ENCODE peak calls at places on chromosomes 12 and 14, in seven cellular contexts. G is trophoblast cell, C is H9, W is mesendoderm, T is neuronal stem cell, Q is mesenchymal stem cell, I is H1. F is an unnamed sample.
A peak's percentile ranks its signal among the peaks of the same experiment; 100 is the strongest.

GRCh38 chr12:55736780-55737580 is 5.9 kb upstream of the GDF11 start:
- DNase-seq in G (peak; percentile 80), C (peak; percentile 98), W (peak; percentile 98), T (no peak), Q (peak; percentile 68), I (peak; percentile 93), F (peak; percentile 66)

GRCh38 chr12:131195796-131196195 is 242.1 kb downstream of the ADGRD1 start:
- DNase-seq in G (no peak), C (peak; percentile 12), W (no peak), T (no peak), Q (no peak), I (no peak), F (no peak)

GRCh38 chr12:80352476-80352875 is 91.6 kb upstream of the PTPRQ start:
- DNase-seq in G (no peak), C (no peak), W (peak; percentile 11), T (no peak), Q (peak; percentile 19), I (no peak), F (peak; percentile 4)

GRCh38 chr14:83120187-83120586 is 1586.5 kb upstream of the SEL1L start:
- DNase-seq in G (no peak), C (no peak), W (no peak), T (no peak), Q (no peak), I (no peak), F (peak; percentile 34)

GRCh38 chr14:54026671-54027070 is 70.0 kb upstream of the BMP4 start:
- DNase-seq in G (no peak), C (no peak), W (peak; percentile 44), T (no peak), Q (peak; percentile 4), I (no peak), F (no peak)

GRCh38 chr14:102878970-102879460 is 43.4 kb upstream of the AMN start:
- DNase-seq in G (peak; percentile 34), C (no peak), W (peak; percentile 52), T (no peak), Q (no peak), I (no peak), F (no peak)

GRCh38 chr12:96046543-96047137 is 11.3 kb upstream of the LTA4H start:
- DNase-seq in G (no peak), C (no peak), W (no peak), T (no peak), Q (peak; percentile 26), I (no peak), F (no peak)

GRCh38 chr14:79056879-79057278 is 886.7 kb downstream of the NRXN3 start:
- DNase-seq in G (no peak), C (no peak), W (no peak), T (no peak), Q (peak; percentile 93), I (no peak), F (peak; percentile 97)

DNA sequence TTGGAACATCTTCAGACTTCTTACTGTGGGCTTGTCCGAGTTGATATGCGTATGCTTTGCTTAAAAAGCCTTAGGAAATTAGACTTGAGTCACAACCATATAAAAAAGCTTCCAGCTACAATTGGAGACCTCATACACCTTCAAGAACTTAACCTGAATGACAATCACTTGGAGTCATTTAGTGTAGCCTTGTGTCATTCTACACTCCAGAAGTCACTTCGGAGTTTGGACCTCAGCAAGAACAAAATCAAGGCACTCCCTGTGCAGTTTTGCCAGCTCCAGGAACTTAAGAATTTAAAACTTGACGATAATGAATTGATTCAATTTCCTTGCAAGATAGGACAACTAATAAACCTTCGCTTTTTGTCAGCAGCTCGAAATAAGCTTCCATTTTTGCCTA is 8.8 kb downstream of the LRR1 start:
- DNase-seq in G (no peak), C (no peak), W (no peak), T (no peak), Q (no peak), I (no peak), F (no peak)
- H2AK5ac ChIP-seq in G (no peak overlapping the region), C (no peak overlapping the region), W (no peak overlapping the region), T (no peak overlapping the region), Q (no peak overlapping the region), I (no peak overlapping the region), F (no peak overlapping the region)

GRCh38 chr12:116508145-116509121 is 50.7 kb upstream of the MAP1LC3B2 start:
- DNase-seq in G (no peak), C (peak; percentile 81), W (peak; percentile 76), T (peak; percentile 48), Q (peak; percentile 34), I (peak; percentile 88), F (no peak)
- H3K9ac ChIP-seq in G (no peak overlapping the region), C (peak overlapping the region; percentile 26), W (peak overlapping the region; percentile 79), T (peak overlapping the region; percentile 73), Q (peak overlapping the region; percentile 78), I (no peak overlapping the region), F (no peak overlapping the region)

GRCh38 chr12:74660442-74660841 is 122.8 kb downstream of the ATXN7L3B start:
- DNase-seq in G (no peak), C (no peak), W (no peak), T (no peak), Q (no peak), I (no peak), F (no peak)

GRCh38 chr12:74665690-74666089 is 128.1 kb downstream of the ATXN7L3B start:
- DNase-seq in G (no peak), C (no peak), W (no peak), T (no peak), Q (no peak), I (no peak), F (no peak)

GRCh38 chr12:74663958-74664357 is 126.3 kb downstream of the ATXN7L3B start:
- DNase-seq in G (no peak), C (no peak), W (no peak), T (no peak), Q (no peak), I (no peak), F (no peak)
- H2AK5ac ChIP-seq in G (no peak overlapping the region), C (no peak overlapping the region), W (no peak overlapping the region), T (no peak overlapping the region), Q (no peak overlapping the region), I (no peak overlapping the region), F (no peak overlapping the region)

GRCh38 chr14:77026166-77026929 is 2.2 kb downstream of the IRF2BPL start:
- DNase-seq in G (no peak), C (no peak), W (peak; percentile 61), T (peak; percentile 30), Q (peak; percentile 62), I (peak; percentile 76), F (peak; percentile 51)

GRCh38 chr14:77022219-77022852 is 6.2 kb downstream of the IRF2BPL start:
- DNase-seq in G (peak; percentile 73), C (no peak), W (no peak), T (no peak), Q (peak; percentile 30), I (no peak), F (no peak)

GRCh38 chr14:77025744-77026165 is 2.8 kb downstream of the IRF2BPL start:
- DNase-seq in G (no peak), C (no peak), W (no peak), T (no peak), Q (no peak), I (no peak), F (no peak)

GRCh38 chr14:77024171-77024627 is 4.3 kb downstream of the IRF2BPL start:
- DNase-seq in G (peak; percentile 97), C (peak; percentile 93), W (peak; percentile 95), T (no peak), Q (peak; percentile 66), I (peak; percentile 85), F (peak; percentile 43)

GRCh38 chr14:77023001-77023996 is 5.2 kb downstream of the IRF2BPL start:
- DNase-seq in G (peak; percentile 48), C (peak; percentile 65), W (peak; percentile 79), T (no peak), Q (peak; percentile 62), I (peak; percentile 51), F (peak; percentile 38)
- H3K9ac ChIP-seq in G (no peak overlapping the region), C (no peak overlapping the region), W (peak overlapping the region; percentile 20), T (no peak overlapping the region), Q (peak overlapping the region; percentile 99), I (no peak overlapping the region), F (peak overlapping the region; percentile 74)

DNA sequence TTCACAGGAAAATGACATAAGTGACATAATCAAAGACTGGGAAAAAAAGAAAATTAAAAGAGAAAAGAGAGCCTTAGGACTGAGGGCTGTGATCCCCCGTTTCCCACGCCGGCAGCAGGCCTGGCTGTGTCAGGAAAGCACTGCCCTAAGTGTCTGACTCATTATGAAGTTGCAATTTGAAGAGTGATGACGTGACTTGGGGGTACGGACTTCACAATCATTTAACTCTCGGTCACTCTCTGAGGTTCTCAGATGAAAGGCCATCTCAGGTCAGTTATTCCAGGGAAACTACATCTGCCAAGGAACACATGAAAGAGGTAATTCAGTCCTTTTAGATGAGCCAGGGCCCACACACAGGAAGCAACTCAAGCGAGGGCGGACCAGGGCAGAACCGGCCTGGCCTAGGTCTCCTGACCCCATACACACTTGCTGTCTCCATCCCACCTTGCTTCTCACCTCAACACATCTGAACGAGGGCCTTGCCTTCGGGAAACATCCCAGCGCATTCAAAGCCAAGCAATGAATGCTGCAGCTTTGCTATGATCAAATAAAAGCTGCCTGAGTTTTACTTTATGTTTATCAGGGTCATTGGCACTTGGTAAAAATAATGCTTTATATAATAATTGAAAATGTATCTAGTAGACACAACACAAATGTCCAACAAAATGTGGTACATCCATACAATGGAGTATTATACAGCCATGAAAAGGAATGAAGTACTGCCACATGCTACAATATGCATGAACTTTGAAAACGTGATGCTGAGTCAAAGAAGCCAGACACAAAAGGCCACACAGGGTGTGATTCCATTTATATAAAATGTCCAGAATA is 2.7 kb downstream of the SSH1 start:
- DNase-seq in G (no peak), C (no peak), W (no peak), T (no peak), Q (peak; percentile 100), I (no peak), F (peak; percentile 100)
- H2AK5ac ChIP-seq in G (peak overlapping the region; percentile 93), C (no peak overlapping the region), W (no peak overlapping the region), T (no peak overlapping the region), Q (peak overlapping the region; percentile 28), I (no peak overlapping the region), F (peak overlapping the region; percentile 93)

DNA sequence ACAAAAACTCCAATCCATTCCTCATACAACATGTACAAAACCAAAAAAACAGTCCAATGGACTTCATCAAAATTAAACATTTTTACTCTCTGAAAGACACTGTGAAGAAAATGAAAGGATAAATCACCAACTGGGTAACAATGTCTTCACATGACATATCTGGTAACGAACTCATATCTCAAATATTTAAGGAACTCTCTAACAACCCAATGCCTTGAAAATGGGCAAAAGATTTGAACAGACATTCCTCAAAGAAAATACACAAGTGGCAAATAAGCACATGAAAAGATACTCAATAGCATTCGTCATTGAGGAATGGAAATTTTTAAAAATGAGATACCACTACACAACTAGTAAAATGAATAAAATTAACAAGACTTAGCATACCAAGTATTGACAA is 198.7 kb upstream of the RASSF8 start:
- DNase-seq in G (no peak), C (no peak), W (no peak), T (no peak), Q (no peak), I (no peak), F (peak; percentile 25)
- H3K9ac ChIP-seq in G (no peak overlapping the region), C (no peak overlapping the region), W (no peak overlapping the region), T (no peak overlapping the region), Q (no peak overlapping the region), I (no peak overlapping the region), F (no peak overlapping the region)

GRCh38 chr14:89813485-89814080 is 140.9 kb downstream of the EFCAB11 start:
- DNase-seq in G (peak; percentile 92), C (peak; percentile 44), W (peak; percentile 90), T (no peak), Q (peak; percentile 79), I (no peak), F (peak; percentile 96)
- H2AK5ac ChIP-seq in G (no peak overlapping the region), C (no peak overlapping the region), W (no peak overlapping the region), T (no peak overlapping the region), Q (no peak overlapping the region), I (no peak overlapping the region), F (no peak overlapping the region)

F was measured in IMR-90.